ENCODE peak calls at places on chromosomes 1 and 21, in eight cellular contexts. U is psoas muscle, X is fibroblast of lung, O is ovary, H is H1, P is heart right ventricle, Z is pancreas, C is GM23338. F is an unnamed sample.

GRCh38 chr1:212606734-212607205 is 1.8 kb upstream of the ATF3 start:
- DNase-seq in U (peak), X (no peak), O (peak), H (no peak), P (peak), Z (peak), C (peak), F (peak)

GRCh38 chr1:225446298-225446941 is 18.6 kb upstream of the LBR start:
- DNase-seq in U (no peak), X (no peak), O (no peak), H (no peak), P (no peak), Z (no peak), C (no peak), F (no peak)

GRCh38 chr1:9691108-9691445 is 39.5 kb downstream of the PIK3CD start:
- DNase-seq in U (no peak), X (peak), O (no peak), H (no peak), P (no peak), Z (no peak), C (no peak), F (no peak)

GRCh38 chr1:43241352-43241953 is 28.3 kb upstream of the TMEM125 start:
- DNase-seq in U (no peak), X (peak), O (peak), H (no peak), P (no peak), Z (no peak), C (no peak), F (no peak)

GRCh38 chr1:218371927-218372672 is 27.0 kb downstream of the TGFB2 start:
- DNase-seq in U (no peak), X (peak), O (peak), H (no peak), P (no peak), Z (no peak), C (no peak), F (no peak)

GRCh38 chr1:111762332-111762731 is 6.6 kb downstream of the DDX20 start:
- DNase-seq in U (no peak), X (no peak), O (no peak), H (no peak), P (no peak), Z (no peak), C (no peak), F (no peak)

GRCh38 chr1:26027716-26028489 is 6.3 kb downstream of the EXTL1 start:
- DNase-seq in U (no peak), X (peak), O (no peak), H (no peak), P (no peak), Z (no peak), C (no peak), F (no peak)

GRCh38 chr1:235098547-235098946 is 30.1 kb downstream of the TOMM20 start:
- DNase-seq in U (no peak), X (no peak), O (no peak), H (no peak), P (no peak), Z (no peak), C (no peak), F (no peak)

GRCh38 chr1:55774446-55774845 is 559.3 kb upstream of the USP24 start:
- DNase-seq in U (no peak), X (no peak), O (no peak), H (no peak), P (no peak), Z (no peak), C (no peak), F (no peak)

GRCh38 chr1:199279872-199280649 is 641.2 kb downstream of the PTPRC start:
- DNase-seq in U (no peak), X (peak), O (no peak), H (no peak), P (no peak), Z (no peak), C (no peak), F (no peak)

GRCh38 chr1:54833146-54833545 is 32.0 kb upstream of the TTC22 start:
- DNase-seq in U (no peak), X (no peak), O (no peak), H (peak), P (no peak), Z (no peak), C (no peak), F (no peak)

GRCh38 chr1:20728371-20729154 is 3.9 kb downstream of the SH2D5 start:
- DNase-seq in U (no peak), X (no peak), O (peak), H (no peak), P (no peak), Z (peak), C (no peak), F (no peak)

GRCh38 chr1:20290624-20291597 is at the start of gene VWA5B1:
- DNase-seq in U (no peak), X (no peak), O (no peak), H (peak), P (no peak), Z (peak), C (peak), F (no peak)

GRCh38 chr1:236982380-236982779 is 21.9 kb downstream of the MT1HL1 start:
- DNase-seq in U (no peak), X (no peak), O (no peak), H (no peak), P (peak), Z (no peak), C (no peak), F (no peak)

GRCh38 chr21:38376693-38377092 is 119.9 kb downstream of the KCNJ15 start:
- DNase-seq in U (no peak), X (no peak), O (no peak), H (no peak), P (no peak), Z (no peak), C (no peak), F (no peak)

GRCh38 chr1:8252266-8252951 is 65.5 kb upstream of the SLC45A1 start:
- DNase-seq in U (no peak), X (no peak), O (no peak), H (no peak), P (no peak), Z (no peak), C (no peak), F (no peak)

GRCh38 chr1:88612299-88612698 is 71.8 kb upstream of the PKN2 start:
- DNase-seq in U (no peak), X (no peak), O (no peak), H (no peak), P (no peak), Z (no peak), C (peak), F (no peak)

GRCh38 chr1:16300436-16300835 is 51.8 kb downstream of the FBXO42 start:
- DNase-seq in U (no peak), X (no peak), O (no peak), H (no peak), P (no peak), Z (no peak), C (no peak), F (no peak)

GRCh38 chr1:6509603-6510291 is 18.3 kb upstream of the PLEKHG5 start:
- DNase-seq in U (no peak), X (no peak), O (no peak), H (no peak), P (no peak), Z (no peak), C (no peak), F (peak)

GRCh38 chr21:46082638-46083270 is 15.2 kb upstream of the COL6A2 start:
- DNase-seq in U (no peak), X (no peak), O (no peak), H (no peak), P (no peak), Z (no peak), C (no peak), F (no peak)

GRCh38 chr1:78665809-78666208 is 16.2 kb downstream of the IFI44 start:
- DNase-seq in U (no peak), X (no peak), O (no peak), H (no peak), P (no peak), Z (no peak), C (no peak), F (no peak)

GRCh38 chr21:34333150-34333739 is 30.6 kb upstream of the KCNE2 start:
- DNase-seq in U (no peak), X (peak), O (no peak), H (no peak), P (no peak), Z (no peak), C (no peak), F (no peak)

GRCh38 chr1:177185209-177185608 is 14.5 kb downstream of the BRINP2 start:
- DNase-seq in U (no peak), X (no peak), O (no peak), H (peak), P (no peak), Z (no peak), C (peak), F (no peak)

GRCh38 chr1:169451425-169451824 is 24.2 kb upstream of the CCDC181 start:
- DNase-seq in U (no peak), X (no peak), O (no peak), H (no peak), P (no peak), Z (no peak), C (no peak), F (no peak)
- H3K27ac ChIP-seq in U (no peak), X (no peak), O (no peak), H (no peak), P (no peak), Z (no peak), C (no peak), F (no peak)

GRCh38 chr1:35452086-35452485 is 105.1 kb downstream of the KIAA0319L start:
- DNase-seq in U (peak), X (peak), O (peak), H (no peak), P (peak), Z (no peak), C (peak), F (peak)
- TF ChIP-seq CTCF in U (no peak), X (peak), O (no peak), H (no peak), P (peak), Z (no peak), C (no peak), F (peak)

GRCh38 chr1:32071758-32072621 is 749 bp upstream of the TMEM39B start:
- DNase-seq in U (no peak), X (peak), O (no peak), H (no peak), P (no peak), Z (no peak), C (peak), F (no peak)

GRCh38 chr1:32073387-32074229 is 869 bp downstream of the TMEM39B start:
- DNase-seq in U (no peak), X (no peak), O (no peak), H (no peak), P (no peak), Z (no peak), C (peak), F (no peak)

GRCh38 chr1:32072622-32073386 is at the start of gene TMEM39B:
- DNase-seq in U (peak), X (peak), O (peak), H (peak), P (peak), Z (peak), C (peak), F (peak)

GRCh38 chr1:32066489-32066873 is 6.3 kb upstream of the TMEM39B start:
- DNase-seq in U (peak), X (peak), O (no peak), H (no peak), P (peak), Z (peak), C (no peak), F (peak)

GRCh38 chr1:32068891-32069590 is 3.7 kb upstream of the TMEM39B start:
- DNase-seq in U (no peak), X (peak), O (no peak), H (no peak), P (no peak), Z (no peak), C (peak), F (no peak)
- H3K27ac ChIP-seq in U (no peak), X (no peak), O (no peak), H (no peak), P (no peak), Z (no peak), C (no peak), F (no peak)

DNA sequence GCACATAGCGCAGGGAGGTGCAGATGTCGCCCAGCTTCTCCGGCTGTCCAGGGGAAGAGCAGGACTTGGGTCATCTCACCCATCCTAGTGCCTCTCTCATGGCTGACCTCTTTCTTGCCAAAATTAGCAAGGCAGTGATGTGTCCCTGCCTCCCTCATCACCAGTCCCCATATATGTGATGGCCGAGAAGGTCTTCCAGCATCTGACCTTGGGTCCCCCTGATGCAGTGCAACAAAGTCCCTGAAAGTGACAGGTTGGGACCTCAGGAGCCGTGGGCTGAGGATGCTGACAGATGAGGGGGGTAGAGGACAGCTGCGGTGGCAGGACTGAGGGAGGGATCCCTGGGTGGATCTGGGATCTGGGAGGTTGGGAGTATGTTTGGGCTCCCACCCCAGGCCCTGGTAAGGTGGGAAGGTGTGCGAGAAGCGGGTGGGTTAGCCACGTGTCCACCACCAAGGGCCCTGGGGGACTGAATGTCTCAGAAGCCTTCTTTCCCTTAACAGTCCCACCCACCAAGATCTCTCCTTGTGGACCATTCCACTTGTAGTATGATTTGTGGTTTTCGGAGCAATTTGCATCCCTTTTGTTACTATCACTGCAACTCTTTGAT is 109.7 kb downstream of the SYT2 start:
- DNase-seq in U (no peak), X (no peak), O (no peak), H (no peak), P (no peak), Z (no peak), C (no peak), F (no peak)
- TF ChIP-seq CTCF in U (no peak), X (no peak), O (no peak), H (no peak), P (no peak), Z (no peak), C (no peak), F (no peak)

GRCh38 chr1:178634445-178634844 is 90.6 kb upstream of the RALGPS2 start:
- DNase-seq in U (no peak), X (peak), O (no peak), H (no peak), P (peak), Z (no peak), C (no peak), F (no peak)
- H3K27ac ChIP-seq in U (no peak), X (no peak), O (no peak), H (no peak), P (no peak), Z (no peak), C (no peak), F (no peak)